ENCODE peak calls at places on chromosomes 11 and 22, in five cellular contexts. One of them, this sample, is unnamed.
A peak's percentile ranks its signal among the peaks of the same experiment; 100 is the strongest.

GRCh38 chr11:829116-829945 is 1.6 kb downstream of the CRACR2B start:
- DNase-seq in body of pancreas: no peak
- DNase-seq in upper lobe of right lung: no peak
- DNase-seq in right lobe of liver: peak; percentile 70
- DNase-seq in fibroblast of lung: no peak
- DNase-seq in this sample: no peak

GRCh38 chr11:95459268-95460040 is 228.5 kb upstream of the SESN3 start:
- DNase-seq in body of pancreas: peak; percentile 37
- DNase-seq in upper lobe of right lung: no peak
- DNase-seq in right lobe of liver: no peak
- DNase-seq in fibroblast of lung: peak; percentile 38
- DNase-seq in this sample: peak; percentile 34

GRCh38 chr22:29912605-29913398 is 29.8 kb downstream of the MTMR3 start:
- DNase-seq in body of pancreas: no peak
- DNase-seq in upper lobe of right lung: no peak
- DNase-seq in right lobe of liver: no peak
- DNase-seq in fibroblast of lung: peak; percentile 92
- DNase-seq in this sample: peak; percentile 89

GRCh38 chr11:115462004-115462541 is 42.1 kb downstream of the CADM1 start:
- DNase-seq in body of pancreas: peak; percentile 16
- DNase-seq in upper lobe of right lung: no peak
- DNase-seq in right lobe of liver: no peak
- DNase-seq in fibroblast of lung: no peak
- DNase-seq in this sample: no peak

GRCh38 chr11:102469196-102469821 is 16.7 kb upstream of the TMEM123 start:
- DNase-seq in body of pancreas: peak; percentile 39
- DNase-seq in upper lobe of right lung: no peak
- DNase-seq in right lobe of liver: no peak
- DNase-seq in fibroblast of lung: peak; percentile 70
- DNase-seq in this sample: peak; percentile 64

GRCh38 chr11:12160680-12161079 is 50.3 kb downstream of the MICAL2 start:
- DNase-seq in body of pancreas: no peak
- DNase-seq in upper lobe of right lung: peak; percentile 71
- DNase-seq in right lobe of liver: no peak
- DNase-seq in fibroblast of lung: no peak
- DNase-seq in this sample: no peak

GRCh38 chr22:36577019-36577418 is 48.1 kb upstream of the EIF3D start:
- DNase-seq in body of pancreas: no peak
- DNase-seq in upper lobe of right lung: no peak
- DNase-seq in right lobe of liver: no peak
- DNase-seq in fibroblast of lung: peak; percentile 22
- DNase-seq in this sample: peak; percentile 68

GRCh38 chr22:44524806-44525205 is 26.8 kb upstream of the RTL6 start:
- DNase-seq in body of pancreas: no peak
- DNase-seq in upper lobe of right lung: no peak
- DNase-seq in right lobe of liver: no peak
- DNase-seq in fibroblast of lung: no peak
- DNase-seq in this sample: no peak

GRCh38 chr11:102666331-102666957 is 39.1 kb downstream of the MMP27 start:
- DNase-seq in body of pancreas: peak; percentile 24
- DNase-seq in upper lobe of right lung: no peak
- DNase-seq in right lobe of liver: no peak
- DNase-seq in fibroblast of lung: peak; percentile 70
- DNase-seq in this sample: peak; percentile 82

GRCh38 chr11:123168236-123168635 is 26.8 kb downstream of the CLMP start:
- DNase-seq in body of pancreas: no peak
- DNase-seq in upper lobe of right lung: no peak
- DNase-seq in right lobe of liver: no peak
- DNase-seq in fibroblast of lung: no peak
- DNase-seq in this sample: no peak

GRCh38 chr22:24188705-24189248 is 7.5 kb downstream of the SUSD2 start:
- DNase-seq in body of pancreas: no peak
- DNase-seq in upper lobe of right lung: no peak
- DNase-seq in right lobe of liver: peak; percentile 20
- DNase-seq in fibroblast of lung: no peak
- DNase-seq in this sample: no peak

GRCh38 chr11:102360681-102361080 is 13.7 kb downstream of the BIRC2 start:
- DNase-seq in body of pancreas: no peak
- DNase-seq in upper lobe of right lung: no peak
- DNase-seq in right lobe of liver: no peak
- DNase-seq in fibroblast of lung: no peak
- DNase-seq in this sample: no peak

GRCh38 chr11:120222916-120223315 is 12.1 kb downstream of the OAF start:
- DNase-seq in body of pancreas: no peak
- DNase-seq in upper lobe of right lung: no peak
- DNase-seq in right lobe of liver: no peak
- DNase-seq in fibroblast of lung: no peak
- DNase-seq in this sample: no peak

GRCh38 chr11:127619946-127620345 is 619.4 kb upstream of the KIRREL3 start:
- DNase-seq in body of pancreas: no peak
- DNase-seq in upper lobe of right lung: no peak
- DNase-seq in right lobe of liver: no peak
- DNase-seq in fibroblast of lung: no peak
- DNase-seq in this sample: no peak

GRCh38 chr22:46827781-46828180 is 65.3 kb downstream of the TBC1D22A start:
- DNase-seq in body of pancreas: no peak
- DNase-seq in upper lobe of right lung: no peak
- DNase-seq in right lobe of liver: no peak
- DNase-seq in fibroblast of lung: no peak
- DNase-seq in this sample: no peak

GRCh38 chr22:20268350-20269012 is 363 bp upstream of the RTN4R start:
- DNase-seq in body of pancreas: peak; percentile 75
- DNase-seq in upper lobe of right lung: peak; percentile 85
- DNase-seq in right lobe of liver: peak; percentile 70
- DNase-seq in fibroblast of lung: peak; percentile 26
- DNase-seq in this sample: peak; percentile 86

GRCh38 chr11:126662055-126662790 is 306.7 kb downstream of the ST3GAL4 start:
- DNase-seq in body of pancreas: no peak
- DNase-seq in upper lobe of right lung: no peak
- DNase-seq in right lobe of liver: no peak
- DNase-seq in fibroblast of lung: no peak
- DNase-seq in this sample: no peak

GRCh38 chr22:29979645-29980303 is 96.8 kb downstream of the MTMR3 start:
- DNase-seq in body of pancreas: no peak
- DNase-seq in upper lobe of right lung: no peak
- DNase-seq in right lobe of liver: no peak
- DNase-seq in fibroblast of lung: no peak
- DNase-seq in this sample: peak; percentile 29

GRCh38 chr11:110125632-110126031 is 32.4 kb downstream of the ZC3H12C start:
- DNase-seq in body of pancreas: no peak
- DNase-seq in upper lobe of right lung: no peak
- DNase-seq in right lobe of liver: no peak
- DNase-seq in fibroblast of lung: no peak
- DNase-seq in this sample: peak; percentile 19

GRCh38 chr11:72239849-72240460 is 4.0 kb downstream of the PHOX2A start:
- DNase-seq in body of pancreas: peak; percentile 63
- DNase-seq in upper lobe of right lung: peak; percentile 84
- DNase-seq in right lobe of liver: no peak
- DNase-seq in fibroblast of lung: peak; percentile 26
- DNase-seq in this sample: peak; percentile 73

GRCh38 chr11:111632798-111633197 is 30.5 kb downstream of the SIK2 start:
- DNase-seq in body of pancreas: no peak
- DNase-seq in upper lobe of right lung: no peak
- DNase-seq in right lobe of liver: no peak
- DNase-seq in fibroblast of lung: no peak
- DNase-seq in this sample: no peak

GRCh38 chr22:23215294-23216204 is 35.2 kb downstream of the BCR start:
- DNase-seq in body of pancreas: peak; percentile 50
- DNase-seq in upper lobe of right lung: no peak
- DNase-seq in right lobe of liver: peak; percentile 2
- DNase-seq in fibroblast of lung: no peak
- DNase-seq in this sample: peak; percentile 56

GRCh38 chr11:34604216-34604615 is 16.7 kb upstream of the EHF start:
- DNase-seq in body of pancreas: no peak
- DNase-seq in upper lobe of right lung: no peak
- DNase-seq in right lobe of liver: no peak
- DNase-seq in fibroblast of lung: no peak
- DNase-seq in this sample: no peak

GRCh38 chr11:58642120-58642625 is 19.7 kb downstream of the CNTF start:
- DNase-seq in body of pancreas: no peak
- DNase-seq in upper lobe of right lung: no peak
- DNase-seq in right lobe of liver: no peak
- DNase-seq in fibroblast of lung: no peak
- DNase-seq in this sample: no peak

GRCh38 chr11:114847599-114847998 is 169.3 kb downstream of the NXPE2 start:
- DNase-seq in body of pancreas: no peak
- DNase-seq in upper lobe of right lung: no peak
- DNase-seq in right lobe of liver: no peak
- DNase-seq in fibroblast of lung: no peak
- DNase-seq in this sample: no peak

GRCh38 chr11:128894296-128894681 is 3.1 kb downstream of the KCNJ5 start:
- DNase-seq in body of pancreas: no peak
- DNase-seq in upper lobe of right lung: no peak
- DNase-seq in right lobe of liver: no peak
- DNase-seq in fibroblast of lung: no peak
- DNase-seq in this sample: no peak

GRCh38 chr11:128893578-128894295 is 2.6 kb downstream of the KCNJ5 start:
- DNase-seq in body of pancreas: no peak
- DNase-seq in upper lobe of right lung: no peak
- DNase-seq in right lobe of liver: no peak
- DNase-seq in fibroblast of lung: no peak
- DNase-seq in this sample: no peak

GRCh38 chr11:128896356-128896755 is 5.2 kb downstream of the KCNJ5 start:
- DNase-seq in body of pancreas: no peak
- DNase-seq in upper lobe of right lung: no peak
- DNase-seq in right lobe of liver: no peak
- DNase-seq in fibroblast of lung: no peak
- DNase-seq in this sample: peak; percentile 8

GRCh38 chr11:128894685-128895084 is 3.5 kb downstream of the KCNJ5 start:
- DNase-seq in body of pancreas: peak; percentile 93
- DNase-seq in upper lobe of right lung: peak; percentile 83
- DNase-seq in right lobe of liver: peak; percentile 86
- DNase-seq in fibroblast of lung: no peak
- DNase-seq in this sample: no peak

GRCh38 chr11:128895505-128895904 is 4.3 kb downstream of the KCNJ5 start:
- DNase-seq in body of pancreas: no peak
- DNase-seq in upper lobe of right lung: no peak
- DNase-seq in right lobe of liver: no peak
- DNase-seq in fibroblast of lung: no peak
- DNase-seq in this sample: no peak
- H3K4me1 ChIP-seq in body of pancreas: peaks cover 92% of the 10 kb centered on the region
- H3K4me1 ChIP-seq in upper lobe of right lung: peaks cover 38% of the 10 kb centered on the region
- H3K4me1 ChIP-seq in right lobe of liver: peaks cover 52% of the 10 kb centered on the region
- H3K4me1 ChIP-seq in fibroblast of lung: no peaks in the 10 kb centered on the region
- H3K4me1 ChIP-seq in this sample: peaks cover 17% of the 10 kb centered on the region

DNA sequence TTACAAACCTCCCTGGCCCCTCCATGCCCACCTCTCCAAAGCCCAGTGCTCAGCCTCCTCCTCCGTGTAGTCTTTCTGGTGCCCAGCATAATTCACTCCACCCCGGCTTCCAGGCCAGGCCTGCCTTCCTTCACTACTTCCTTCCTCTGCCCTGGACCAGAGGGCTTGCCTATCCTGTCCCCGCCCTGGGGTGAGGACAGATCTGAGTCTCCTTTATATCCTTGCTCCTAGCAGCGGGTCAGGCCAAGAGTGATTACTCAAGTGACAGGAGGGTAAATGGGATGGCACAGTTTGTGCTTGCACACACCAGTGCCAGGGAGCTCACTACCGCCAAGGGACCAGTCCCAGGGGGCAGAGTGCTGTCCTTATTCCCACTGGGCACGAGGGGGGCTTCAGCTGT is 48.0 kb downstream of the SCUBE1 start:
- DNase-seq in body of pancreas: no peak
- DNase-seq in upper lobe of right lung: no peak
- DNase-seq in right lobe of liver: no peak
- DNase-seq in fibroblast of lung: no peak
- DNase-seq in this sample: no peak
- H3K27me3 ChIP-seq in body of pancreas: no peaks in the 10 kb centered on the region
- H3K27me3 ChIP-seq in upper lobe of right lung: no peaks in the 10 kb centered on the region
- H3K27me3 ChIP-seq in right lobe of liver: no peaks in the 10 kb centered on the region
- H3K27me3 ChIP-seq in fibroblast of lung: no peaks in the 10 kb centered on the region
- H3K27me3 ChIP-seq in this sample: peaks cover 86% of the 10 kb centered on the region

DNA sequence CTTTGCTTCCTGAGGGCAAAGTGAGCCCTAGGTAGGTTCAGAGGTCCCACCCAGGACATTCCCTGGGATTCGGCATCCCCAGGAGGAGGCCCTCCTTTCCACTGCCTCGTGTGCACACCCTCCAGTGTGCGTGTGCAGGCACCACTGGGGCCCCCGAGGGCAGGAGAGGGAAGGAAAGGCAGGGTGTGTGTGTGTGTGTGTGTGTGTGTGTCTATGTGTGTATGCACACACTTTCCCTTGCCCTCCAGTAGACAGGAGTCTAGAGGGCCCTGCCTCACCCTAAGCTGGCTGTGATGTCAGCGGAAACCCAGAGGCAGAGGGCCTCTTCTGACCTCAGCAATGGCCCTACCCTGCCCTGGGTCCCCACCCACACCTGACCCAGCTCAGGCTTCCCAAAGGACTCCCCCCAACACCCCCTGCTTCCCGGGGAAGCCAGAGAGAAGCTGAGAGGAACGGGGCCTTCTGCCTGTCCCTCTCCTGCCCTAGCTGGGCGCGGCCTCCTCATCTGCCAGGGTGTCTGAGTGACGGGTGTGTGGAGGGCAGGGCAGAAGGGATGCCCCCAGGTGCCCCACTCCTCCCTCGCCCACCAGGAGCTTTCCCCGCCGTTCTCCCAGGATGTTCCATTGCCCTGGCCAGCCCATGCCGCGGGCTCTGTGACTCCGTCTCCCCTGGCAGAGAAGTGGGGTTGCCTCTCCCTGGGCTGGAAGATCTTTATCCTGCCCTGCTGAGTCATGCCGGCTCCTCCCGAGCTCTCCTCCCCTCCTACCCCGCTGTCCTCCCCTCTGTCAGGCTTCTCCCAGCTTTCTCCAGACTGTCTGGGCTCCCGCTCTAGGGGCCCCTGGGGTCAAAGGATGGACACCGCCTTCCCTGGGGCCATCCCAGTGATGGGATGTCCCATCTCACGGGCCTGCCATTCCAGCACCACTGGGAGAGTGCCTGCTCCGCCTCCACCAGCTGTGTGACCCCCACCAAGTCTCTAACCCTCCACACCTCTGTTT is 6.0 kb upstream of the CLCF1 start:
- DNase-seq in body of pancreas: no peak
- DNase-seq in upper lobe of right lung: no peak
- DNase-seq in right lobe of liver: no peak
- DNase-seq in fibroblast of lung: peak; percentile 47
- DNase-seq in this sample: peak; percentile 80
- H3K4me1 ChIP-seq in body of pancreas: peaks cover 5% of the 10 kb centered on the region
- H3K4me1 ChIP-seq in upper lobe of right lung: peaks cover 13% of the 10 kb centered on the region
- H3K4me1 ChIP-seq in right lobe of liver: peaks cover 4% of the 10 kb centered on the region
- H3K4me1 ChIP-seq in fibroblast of lung: peaks cover 15% of the 10 kb centered on the region
- H3K4me1 ChIP-seq in this sample: peaks cover 21% of the 10 kb centered on the region

DNA sequence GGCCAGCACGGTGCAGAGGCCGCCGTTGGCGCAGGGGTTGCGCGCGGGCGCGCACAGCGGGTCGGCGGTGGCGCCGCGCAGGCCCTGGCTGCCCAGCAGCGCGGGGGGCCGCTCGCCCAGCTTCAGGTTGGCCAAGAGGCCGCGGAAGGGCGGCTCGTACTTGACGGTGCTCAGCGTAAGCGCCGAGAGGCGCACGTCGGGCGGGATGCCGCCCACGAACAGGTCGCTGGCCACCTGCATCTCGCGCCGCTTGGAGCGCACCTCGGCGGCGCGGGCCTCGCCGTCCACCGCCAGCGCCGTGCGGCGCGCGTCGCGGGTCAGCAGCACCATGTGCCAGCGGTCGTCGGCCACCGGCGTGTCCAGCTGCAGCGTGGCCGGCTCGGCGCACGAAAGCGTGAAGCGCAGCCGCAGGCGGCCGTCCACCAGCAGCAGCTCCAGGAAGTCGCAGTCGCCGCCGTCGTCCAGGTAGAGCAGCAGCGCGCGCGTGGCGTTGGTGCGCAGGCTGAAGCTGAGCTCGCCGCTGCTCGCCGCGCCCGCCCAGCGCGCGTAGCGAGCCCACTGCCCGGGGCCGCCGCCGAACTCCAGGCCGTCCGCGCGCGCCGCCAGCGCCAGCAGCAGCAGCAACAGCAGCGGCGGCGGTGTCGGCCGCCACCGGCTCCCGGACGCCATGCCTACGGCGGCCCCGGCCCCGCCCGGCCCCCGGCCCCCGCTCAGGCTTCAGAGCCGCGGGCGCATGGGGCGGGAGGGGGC is 9.8 kb downstream of the NRXN2 start:
- DNase-seq in body of pancreas: peak; percentile 51
- DNase-seq in upper lobe of right lung: peak; percentile 72
- DNase-seq in right lobe of liver: no peak
- DNase-seq in fibroblast of lung: peak; percentile 31
- DNase-seq in this sample: peak; percentile 68
- H3K27me3 ChIP-seq in body of pancreas: peaks cover 52% of the 10 kb centered on the region
- H3K27me3 ChIP-seq in upper lobe of right lung: peaks cover 91% of the 10 kb centered on the region
- H3K27me3 ChIP-seq in right lobe of liver: peaks cover 8% of the 10 kb centered on the region
- H3K27me3 ChIP-seq in fibroblast of lung: peaks cover 43% of the 10 kb centered on the region
- H3K27me3 ChIP-seq in this sample: peaks cover 66% of the 10 kb centered on the region